ENCODE peak calls at places on chromosomes 3 and 15, in four cellular contexts. L is suprapubic skin, T is psoas muscle, H is fibroblast of the aortic adventitia. A is an unnamed sample.

GRCh38 chr15:90087454-90088154 is 14.7 kb downstream of the IDH2 start:
- DNase-seq in L (no peak), T (peak; percentile 54), H (peak; percentile 16), A (no peak)

GRCh38 chr3:100982710-100983109 is 10.5 kb downstream of the ABI3BP start:
- DNase-seq in L (peak; percentile 79), T (peak; percentile 67), H (peak; percentile 90), A (peak; percentile 47)

GRCh38 chr3:99699841-99700240 is 61.4 kb downstream of the COL8A1 start:
- DNase-seq in L (no peak), T (no peak), H (peak; percentile 60), A (no peak)

GRCh38 chr3:38555149-38555840 is 59.2 kb downstream of the EXOG start:
- DNase-seq in L (peak; percentile 52), T (no peak), H (no peak), A (no peak)

GRCh38 chr3:34363871-34364270 is 565.4 kb downstream of the PDCD6IP start:
- DNase-seq in L (no peak), T (no peak), H (no peak), A (no peak)

GRCh38 chr3:52140792-52141191 is 13.4 kb downstream of the POC1A start:
- DNase-seq in L (no peak), T (peak; percentile 56), H (no peak), A (no peak)

GRCh38 chr15:68704496-68705021 is 116.1 kb downstream of the ANP32A start:
- DNase-seq in L (no peak), T (no peak), H (peak; percentile 87), A (no peak)

GRCh38 chr3:46091971-46092703 is 64.9 kb upstream of the XCR1 start:
- DNase-seq in L (no peak), T (no peak), H (no peak), A (no peak)

GRCh38 chr15:95252404-95252803 is 1021.0 kb downstream of the MCTP2 start:
- DNase-seq in L (no peak), T (no peak), H (no peak), A (no peak)

GRCh38 chr3:17951241-17951640 is 208.8 kb upstream of the TBC1D5 start:
- DNase-seq in L (no peak), T (no peak), H (no peak), A (no peak)

GRCh38 chr3:151377768-151378385 is 6.7 kb downstream of the P2RY12 start:
- DNase-seq in L (no peak), T (no peak), H (no peak), A (no peak)
- H3K4me3 ChIP-seq in L (no peak overlapping the region), T (no peak overlapping the region), H (no peak overlapping the region), A (no peak overlapping the region)

GRCh38 chr3:187064210-187065115 is 74.8 kb downstream of the RPL39L start:
- DNase-seq in L (no peak), T (no peak), H (peak; percentile 44), A (peak; percentile 23)
- H3K4me3 ChIP-seq in L (no peak overlapping the region), T (no peak overlapping the region), H (no peak overlapping the region), A (no peak overlapping the region)

GRCh38 chr3:36960502-36960901 is 15.6 kb upstream of the TRANK1 start:
- DNase-seq in L (no peak), T (no peak), H (no peak), A (no peak)

GRCh38 chr3:36957072-36957471 is 12.2 kb upstream of the TRANK1 start:
- DNase-seq in L (no peak), T (no peak), H (no peak), A (no peak)

GRCh38 chr3:36959821-36960220 is 15.0 kb upstream of the TRANK1 start:
- DNase-seq in L (no peak), T (no peak), H (peak; percentile 17), A (no peak)

GRCh38 chr3:36956155-36956554 is 11.3 kb upstream of the TRANK1 start:
- DNase-seq in L (no peak), T (no peak), H (no peak), A (no peak)

GRCh38 chr3:36957862-36958686 is 13.2 kb upstream of the TRANK1 start:
- DNase-seq in L (no peak), T (no peak), H (peak; percentile 72), A (peak; percentile 6)
- H3K4me3 ChIP-seq in L (no peak overlapping the region), T (no peak overlapping the region), H (no peak overlapping the region), A (no peak overlapping the region)

GRCh38 chr15:40754883-40755815 is at the start of gene RMDN3:
- DNase-seq in L (peak; percentile 95), T (peak; percentile 96), H (peak; percentile 86), A (peak; percentile 73)
- H3K4me3 ChIP-seq in L (peak within 1 kb of the TSS; percentile 90), T (peak within 1 kb of the TSS; percentile 91), H (peak within 1 kb of the TSS; percentile 95), A (peak within 1 kb of the TSS; percentile 98)